ENCODE peak calls at places on chromosomes 11 and 22, in six cellular contexts. One of them, this sample, is unnamed.

GRCh38 chr11:6298605-6299004 is 21.7 kb downstream of the CAVIN3 start:
- DNase-seq in T-cell: no peak
- DNase-seq in GM06990: no peak
- DNase-seq in fibroblast of pulmonary artery: peak
- DNase-seq in activated CD8-positive, alpha-beta memory T cell treated with anti-CD3 and anti-CD28 coated beads, Interleukin-2, amount 10 ng/mL, durations not matched to agents 7 days and 5 days: peak
- DNase-seq in caudate nucleus: no peak
- DNase-seq in this sample: peak

GRCh38 chr11:61004841-61005240 is 33.4 kb downstream of the CD6 start:
- DNase-seq in fibroblast of pulmonary artery: peak
- DNase-seq in caudate nucleus: no peak
- DNase-seq in GM06990: no peak
- DNase-seq in T-cell: peak
- DNase-seq in activated CD8-positive, alpha-beta memory T cell treated with anti-CD3 and anti-CD28 coated beads, Interleukin-2, amount 10 ng/mL, durations not matched to agents 7 days and 5 days: peak
- DNase-seq in this sample: no peak

GRCh38 chr11:120306519-120307242 is 18.4 kb upstream of the TLCD5 start:
- DNase-seq in fibroblast of pulmonary artery: peak
- DNase-seq in activated CD8-positive, alpha-beta memory T cell treated with anti-CD3 and anti-CD28 coated beads, Interleukin-2, amount 10 ng/mL, durations not matched to agents 7 days and 5 days: no peak
- DNase-seq in GM06990: no peak
- DNase-seq in T-cell: no peak
- DNase-seq in caudate nucleus: no peak
- DNase-seq in this sample: no peak

GRCh38 chr11:31995031-31995430 is 95.8 kb upstream of the RCN1 start:
- DNase-seq in caudate nucleus: no peak
- DNase-seq in T-cell: no peak
- DNase-seq in fibroblast of pulmonary artery: no peak
- DNase-seq in activated CD8-positive, alpha-beta memory T cell treated with anti-CD3 and anti-CD28 coated beads, Interleukin-2, amount 10 ng/mL, durations not matched to agents 7 days and 5 days: no peak
- DNase-seq in GM06990: no peak
- DNase-seq in this sample: no peak

GRCh38 chr11:77658213-77659013 is 20.8 kb upstream of the CLNS1A start:
- DNase-seq in activated CD8-positive, alpha-beta memory T cell treated with anti-CD3 and anti-CD28 coated beads, Interleukin-2, amount 10 ng/mL, durations not matched to agents 7 days and 5 days: no peak
- DNase-seq in T-cell: no peak
- DNase-seq in fibroblast of pulmonary artery: peak
- DNase-seq in GM06990: no peak
- DNase-seq in caudate nucleus: no peak
- DNase-seq in this sample: no peak

GRCh38 chr11:134612416-134613030 is 200.5 kb upstream of the B3GAT1 start:
- DNase-seq in fibroblast of pulmonary artery: no peak
- DNase-seq in activated CD8-positive, alpha-beta memory T cell treated with anti-CD3 and anti-CD28 coated beads, Interleukin-2, amount 10 ng/mL, durations not matched to agents 7 days and 5 days: no peak
- DNase-seq in GM06990: no peak
- DNase-seq in caudate nucleus: no peak
- DNase-seq in T-cell: no peak
- DNase-seq in this sample: no peak

GRCh38 chr11:26578998-26579635 is 7.1 kb upstream of the MUC15 start:
- DNase-seq in GM06990: no peak
- DNase-seq in activated CD8-positive, alpha-beta memory T cell treated with anti-CD3 and anti-CD28 coated beads, Interleukin-2, amount 10 ng/mL, durations not matched to agents 7 days and 5 days: no peak
- DNase-seq in fibroblast of pulmonary artery: peak
- DNase-seq in T-cell: no peak
- DNase-seq in caudate nucleus: no peak
- DNase-seq in this sample: no peak

GRCh38 chr11:71963468-71963867 is 34.6 kb downstream of the RNF121 start:
- DNase-seq in caudate nucleus: no peak
- DNase-seq in GM06990: no peak
- DNase-seq in T-cell: no peak
- DNase-seq in activated CD8-positive, alpha-beta memory T cell treated with anti-CD3 and anti-CD28 coated beads, Interleukin-2, amount 10 ng/mL, durations not matched to agents 7 days and 5 days: no peak
- DNase-seq in fibroblast of pulmonary artery: no peak
- DNase-seq in this sample: no peak

GRCh38 chr22:34841911-34842310 is 224.0 kb upstream of the ISX start:
- DNase-seq in fibroblast of pulmonary artery: no peak
- DNase-seq in activated CD8-positive, alpha-beta memory T cell treated with anti-CD3 and anti-CD28 coated beads, Interleukin-2, amount 10 ng/mL, durations not matched to agents 7 days and 5 days: no peak
- DNase-seq in caudate nucleus: no peak
- DNase-seq in T-cell: no peak
- DNase-seq in GM06990: no peak
- DNase-seq in this sample: no peak

GRCh38 chr11:58301576-58301975 is 33.5 kb upstream of the OR10W1 start:
- DNase-seq in caudate nucleus: no peak
- DNase-seq in activated CD8-positive, alpha-beta memory T cell treated with anti-CD3 and anti-CD28 coated beads, Interleukin-2, amount 10 ng/mL, durations not matched to agents 7 days and 5 days: no peak
- DNase-seq in fibroblast of pulmonary artery: peak
- DNase-seq in T-cell: no peak
- DNase-seq in GM06990: no peak
- DNase-seq in this sample: no peak

GRCh38 chr22:40332319-40332781 is 13.9 kb upstream of the ADSL start:
- DNase-seq in activated CD8-positive, alpha-beta memory T cell treated with anti-CD3 and anti-CD28 coated beads, Interleukin-2, amount 10 ng/mL, durations not matched to agents 7 days and 5 days: no peak
- DNase-seq in GM06990: no peak
- DNase-seq in fibroblast of pulmonary artery: peak
- DNase-seq in caudate nucleus: no peak
- DNase-seq in T-cell: no peak
- DNase-seq in this sample: no peak

GRCh38 chr11:112185883-112186282 is 10.6 kb downstream of the BCO2 start:
- DNase-seq in T-cell: no peak
- DNase-seq in caudate nucleus: no peak
- DNase-seq in activated CD8-positive, alpha-beta memory T cell treated with anti-CD3 and anti-CD28 coated beads, Interleukin-2, amount 10 ng/mL, durations not matched to agents 7 days and 5 days: no peak
- DNase-seq in fibroblast of pulmonary artery: no peak
- DNase-seq in GM06990: no peak
- DNase-seq in this sample: no peak

GRCh38 chr11:71999813-72000590 is 1.3 kb downstream of the IL18BP start:
- DNase-seq in caudate nucleus: no peak
- DNase-seq in T-cell: no peak
- DNase-seq in GM06990: no peak
- DNase-seq in activated CD8-positive, alpha-beta memory T cell treated with anti-CD3 and anti-CD28 coated beads, Interleukin-2, amount 10 ng/mL, durations not matched to agents 7 days and 5 days: no peak
- DNase-seq in fibroblast of pulmonary artery: no peak
- DNase-seq in this sample: no peak